ENCODE peak calls at places on chromosomes 11 and 22, in seven cellular contexts. J, R, W, Z, Q, L and E are unnamed samples.

GRCh38 chr22:40679964-40680818 is 907 bp downstream of the MCHR1 start:
- DNase-seq in J (no peak), R (no peak), W (no peak), Z (no peak), Q (peak; percentile 15), L (no peak), E (no peak)

GRCh38 chr11:90228056-90228455 is 5.2 kb upstream of the CHORDC1 start:
- DNase-seq in J (no peak), R (no peak), W (no peak), Z (no peak), Q (no peak), L (no peak), E (no peak)

GRCh38 chr22:39432361-39432811 is 24.4 kb upstream of the MGAT3 start:
- DNase-seq in J (no peak), R (no peak), W (no peak), Z (no peak), Q (no peak), L (no peak), E (no peak)

GRCh38 chr11:35343033-35343598 is 76.2 kb downstream of the SLC1A2 start:
- DNase-seq in J (no peak), R (no peak), W (peak; percentile 70), Z (no peak), Q (no peak), L (no peak), E (no peak)

GRCh38 chr11:20119315-20119714 is 41.0 kb downstream of the DBX1 start:
- DNase-seq in J (no peak), R (no peak), W (no peak), Z (no peak), Q (no peak), L (no peak), E (no peak)

GRCh38 chr11:119699227-119699626 is 29.8 kb downstream of the NECTIN1 start:
- DNase-seq in J (no peak), R (peak; percentile 86), W (no peak), Z (peak; percentile 51), Q (no peak), L (peak; percentile 17), E (no peak)

GRCh38 chr11:898160-898517 is 12.5 kb downstream of the CHID1 start:
- DNase-seq in J (peak; percentile 51), R (no peak), W (no peak), Z (peak; percentile 40), Q (peak; percentile 57), L (no peak), E (no peak)

GRCh38 chr11:73553266-73553665 is 44.6 kb downstream of the FAM168A start:
- DNase-seq in J (no peak), R (no peak), W (no peak), Z (no peak), Q (no peak), L (no peak), E (no peak)

GRCh38 chr22:49534386-49534785 is 293.3 kb downstream of the BRD1 start:
- DNase-seq in J (no peak), R (no peak), W (no peak), Z (no peak), Q (no peak), L (no peak), E (no peak)

GRCh38 chr11:45333506-45333971 is 47.4 kb upstream of the SYT13 start:
- DNase-seq in J (peak; percentile 40), R (peak; percentile 75), W (no peak), Z (peak; percentile 85), Q (peak; percentile 36), L (peak; percentile 48), E (peak; percentile 59)

GRCh38 chr11:13247606-13248320 is 29.8 kb upstream of the BMAL1 start:
- DNase-seq in J (no peak), R (no peak), W (no peak), Z (no peak), Q (no peak), L (no peak), E (no peak)

GRCh38 chr11:91163619-91164451 is 941.0 kb upstream of the CHORDC1 start:
- DNase-seq in J (no peak), R (no peak), W (no peak), Z (peak; percentile 74), Q (peak; percentile 44), L (peak; percentile 6), E (no peak)

GRCh38 chr11:15622231-15622890 is 507.6 kb downstream of the INSC start:
- DNase-seq in J (no peak), R (no peak), W (no peak), Z (no peak), Q (no peak), L (no peak), E (no peak)

GRCh38 chr22:45284705-45285305 is at the start of gene UPK3A:
- DNase-seq in J (no peak), R (peak; percentile 77), W (peak; percentile 45), Z (no peak), Q (no peak), L (no peak), E (no peak)

GRCh38 chr11:72634472-72635095 is 39.6 kb downstream of the PDE2A start:
- DNase-seq in J (no peak), R (peak; percentile 68), W (no peak), Z (no peak), Q (no peak), L (no peak), E (no peak)

GRCh38 chr22:42684462-42685195 is 35.4 kb upstream of the CYB5R3 start:
- DNase-seq in J (no peak), R (no peak), W (no peak), Z (peak; percentile 31), Q (no peak), L (peak; percentile 64), E (no peak)

GRCh38 chr11:72042059-72042425 is 38.3 kb downstream of the NUMA1 start:
- DNase-seq in J (no peak), R (no peak), W (no peak), Z (no peak), Q (no peak), L (no peak), E (no peak)

GRCh38 chr22:33076368-33076767 is 18.2 kb upstream of the SYN3 start:
- DNase-seq in J (no peak), R (no peak), W (no peak), Z (no peak), Q (no peak), L (no peak), E (no peak)

GRCh38 chr11:87600938-87601337 is 563.2 kb downstream of the TMEM135 start:
- DNase-seq in J (no peak), R (no peak), W (no peak), Z (no peak), Q (no peak), L (no peak), E (no peak)